ENCODE peak calls at places on chromosomes 7 and 10, in four cellular contexts. S is RKO, B is fibroblast of the aortic adventitia, V is tibial artery. C is an unnamed sample.

GRCh38 chr10:117166420-117167345 is 28.6 kb upstream of the VAX1 start:
- DNase-seq in S (no peak), B (no peak), V (no peak), C (no peak)

GRCh38 chr10:103845983-103846382 is 9.4 kb downstream of the SH3PXD2A start:
- DNase-seq in S (no peak), B (no peak), V (no peak), C (no peak)

GRCh38 chr10:82982110-82982608 is 1107.2 kb downstream of the NRG3 start:
- DNase-seq in S (peak; percentile 72), B (peak; percentile 89), V (no peak), C (peak; percentile 94)

GRCh38 chr7:7416031-7416968 is 119.4 kb downstream of the COL28A1 start:
- DNase-seq in S (no peak), B (peak; percentile 88), V (no peak), C (no peak)

GRCh38 chr7:150968698-150969482 is 9.2 kb downstream of the KCNH2 start:
- DNase-seq in S (no peak), B (no peak), V (no peak), C (no peak)

GRCh38 chr7:82105463-82105862 is 335.6 kb upstream of the HGF start:
- DNase-seq in S (peak; percentile 87), B (peak; percentile 53), V (no peak), C (no peak)

GRCh38 chr10:99930731-99931550 is 78.8 kb downstream of the DNMBP start:
- DNase-seq in S (no peak), B (no peak), V (no peak), C (no peak)

GRCh38 chr7:17989546-17989945 is 38.1 kb downstream of the PRPS1L1 start:
- DNase-seq in S (peak; percentile 19), B (no peak), V (no peak), C (no peak)

GRCh38 chr7:155975490-155975889 is 163.2 kb upstream of the SHH start:
- DNase-seq in S (no peak), B (no peak), V (peak; percentile 39), C (no peak)

GRCh38 chr7:152336754-152337368 is 98.9 kb downstream of the KMT2C start:
- DNase-seq in S (peak; percentile 72), B (peak; percentile 70), V (no peak), C (peak; percentile 29)

GRCh38 chr7:28802450-28802849 is 155.7 kb downstream of the TRIL start:
- DNase-seq in S (no peak), B (peak; percentile 33), V (no peak), C (no peak)

GRCh38 chr10:110488944-110489343 is 8.8 kb upstream of the DUSP5 start:
- DNase-seq in S (no peak), B (no peak), V (no peak), C (no peak)

GRCh38 chr7:45978010-45978681 is 57.1 kb upstream of the IGFBP3 start:
- DNase-seq in S (peak; percentile 94), B (peak; percentile 96), V (peak; percentile 76), C (peak; percentile 63)

GRCh38 chr7:150388709-150389531 is 9.8 kb downstream of the ZNF775 start:
- DNase-seq in S (no peak), B (peak; percentile 44), V (peak; percentile 82), C (peak; percentile 46)

GRCh38 chr10:3516626-3517255 is 268.3 kb downstream of the KLF6 start:
- DNase-seq in S (no peak), B (no peak), V (no peak), C (no peak)

GRCh38 chr10:84634636-84635035 is 306.2 kb downstream of the CCSER2 start:
- DNase-seq in S (no peak), B (no peak), V (no peak), C (no peak)

GRCh38 chr10:118818621-118819221 is 64.0 kb upstream of the CACUL1 start:
- DNase-seq in S (no peak), B (no peak), V (peak; percentile 55), C (no peak)

GRCh38 chr7:353746-354325 is 63.9 kb downstream of the FOXL3 start:
- DNase-seq in S (no peak), B (no peak), V (no peak), C (no peak)

GRCh38 chr10:96374639-96374984 is 15.8 kb upstream of the OPALIN start:
- DNase-seq in S (no peak), B (no peak), V (no peak), C (no peak)

GRCh38 chr10:131786756-131787605 is 113.8 kb upstream of the PPP2R2D start:
- DNase-seq in S (peak; percentile 34), B (peak; percentile 22), V (peak; percentile 23), C (peak; percentile 44)

GRCh38 chr7:122845286-122845685 is 41.0 kb downstream of the CADPS2 start:
- DNase-seq in S (no peak), B (no peak), V (no peak), C (no peak)

GRCh38 chr10:110792476-110792875 is 79.3 kb upstream of the PDCD4 start:
- DNase-seq in S (no peak), B (no peak), V (no peak), C (no peak)

GRCh38 chr7:130139193-130139950 is 65.8 kb downstream of the TMEM209 start:
- DNase-seq in S (no peak), B (no peak), V (no peak), C (no peak)

GRCh38 chr10:36187382-36188042 is 545.4 kb upstream of the FZD8 start:
- DNase-seq in S (no peak), B (peak; percentile 19), V (no peak), C (no peak)

GRCh38 chr10:104299031-104299904 is 30.3 kb downstream of the GSTO2 start:
- DNase-seq in S (no peak), B (peak; percentile 90), V (no peak), C (peak; percentile 76)

GRCh38 chr7:94145602-94146001 is 141.4 kb upstream of the BET1 start:
- DNase-seq in S (no peak), B (peak; percentile 68), V (no peak), C (no peak)

GRCh38 chr10:62426086-62426485 is 51.9 kb downstream of the ZNF365 start:
- DNase-seq in S (peak; percentile 11), B (peak; percentile 22), V (no peak), C (no peak)

GRCh38 chr7:107501593-107501992 is 31.7 kb downstream of the GPR22 start:
- DNase-seq in S (peak; percentile 56), B (peak; percentile 48), V (no peak), C (peak; percentile 53)

GRCh38 chr10:79246606-79247275 is 100.5 kb upstream of the PPIF start:
- DNase-seq in S (no peak), B (peak; percentile 89), V (peak; percentile 98), C (peak; percentile 66)

GRCh38 chr7:133789951-133790350 is 337.2 kb upstream of the LRGUK start:
- DNase-seq in S (no peak), B (no peak), V (no peak), C (no peak)

GRCh38 chr7:20998309-20998708 is 211.6 kb upstream of the SP8 start:
- DNase-seq in S (no peak), B (no peak), V (no peak), C (no peak)

GRCh38 chr10:71505366-71505760 is 108.6 kb downstream of the CDH23 start:
- DNase-seq in S (no peak), B (no peak), V (no peak), C (no peak)

GRCh38 chr7:103613655-103614642 is 167.9 kb upstream of the SLC26A5 start:
- DNase-seq in S (peak; percentile 21), B (peak; percentile 59), V (no peak), C (no peak)

GRCh38 chr10:44703241-44704155 is 207.6 kb upstream of the TMEM72 start:
- DNase-seq in S (no peak), B (peak; percentile 93), V (no peak), C (no peak)

GRCh38 chr10:99520040-99520803 is 12.5 kb upstream of the NKX2-3 start:
- DNase-seq in S (no peak), B (no peak), V (no peak), C (no peak)

GRCh38 chr10:123229927-123230630 is 75.9 kb downstream of the BUB3 start:
- DNase-seq in S (no peak), B (no peak), V (no peak), C (no peak)

C was measured in foreskin melanocyte.